ENCODE peak calls at places on chromosomes 13 and 19, in nine cellular contexts. V is head of caudate nucleus, G is NCI-H1417, M is EL, B is T-helper 9 cell, K is tibial artery, W is NCI-H69, H is NCI-H2171, P is GM03348. Y is an unnamed sample.

GRCh38 chr13:48891586-48891985 is 84.1 kb upstream of the FNDC3A start:
- DNase-seq in G (no peak), M (peak), H (no peak), V (no peak), P (no peak), K (no peak), W (no peak), B (no peak), Y (no peak)

GRCh38 chr13:42781362-42781761 is at the start of gene FAM216B:
- DNase-seq in H (no peak), B (no peak), W (no peak), G (no peak), M (no peak), K (no peak), P (no peak), V (no peak), Y (no peak)

GRCh38 chr19:38216785-38217746 is 7.0 kb downstream of the DPF1 start:
- DNase-seq in G (no peak), B (no peak), K (no peak), V (no peak), H (no peak), W (no peak), P (no peak), M (no peak), Y (no peak)

GRCh38 chr19:14371321-14371821 is 9.9 kb upstream of the ADGRE5 start:
- DNase-seq in M (no peak), B (no peak), W (no peak), G (no peak), K (no peak), P (no peak), V (no peak), H (no peak), Y (no peak)

GRCh38 chr19:23999821-24000610 is 85.3 kb downstream of the ZNF726 start:
- DNase-seq in M (no peak), G (no peak), K (no peak), H (no peak), P (no peak), W (peak), B (no peak), V (no peak), Y (no peak)

GRCh38 chr13:52838433-52839107 is 9.9 kb downstream of the PCDH8 start:
- DNase-seq in G (peak), P (no peak), K (no peak), W (no peak), M (no peak), B (no peak), V (no peak), H (no peak), Y (no peak)

GRCh38 chr19:37972803-37973202 is 65.8 kb downstream of the SIPA1L3 start:
- DNase-seq in G (no peak), B (no peak), P (no peak), V (no peak), W (no peak), K (no peak), H (no peak), M (no peak), Y (no peak)

GRCh38 chr19:3851254-3852176 is 17.3 kb downstream of the ZFR2 start:
- DNase-seq in V (no peak), M (peak), K (no peak), G (no peak), B (no peak), W (no peak), P (no peak), H (no peak), Y (no peak)

GRCh38 chr19:3015126-3016057 is 13.7 kb downstream of the TLE2 start:
- DNase-seq in G (no peak), M (no peak), K (no peak), H (no peak), W (no peak), B (no peak), P (no peak), V (no peak), Y (no peak)